ENCODE peak calls at places on chromosomes 2 and 18, in five cellular contexts. X is mammary epithelial cell, R is GM23248, E is HCT116, G is K562. M is an unnamed sample.

GRCh38 chr18:50737127-50737526 is 82.7 kb downstream of the MRO start:
- DNase-seq in X (no peak), R (no peak), E (no peak), G (no peak), M (no peak)

GRCh38 chr2:138490673-138491494 is 10.7 kb upstream of the SPOPL start:
- DNase-seq in X (no peak), R (no peak), E (no peak), G (no peak), M (no peak)

GRCh38 chr2:143357956-143358355 is 228.7 kb downstream of the ARHGAP15 start:
- DNase-seq in X (no peak), R (no peak), E (no peak), G (no peak), M (no peak)

GRCh38 chr2:8169443-8169842 is 512.4 kb upstream of the ID2 start:
- DNase-seq in X (peak), R (peak), E (no peak), G (no peak), M (no peak)

GRCh38 chr2:216366777-216367465 is 5.4 kb downstream of the MARCHF4 start:
- DNase-seq in X (no peak), R (peak), E (no peak), G (no peak), M (no peak)

GRCh38 chr2:239876241-239876947 is 148.7 kb downstream of the NDUFA10 start:
- DNase-seq in X (no peak), R (no peak), E (no peak), G (no peak), M (no peak)

GRCh38 chr2:45331034-45331786 is 279.9 kb downstream of the SRBD1 start:
- DNase-seq in X (no peak), R (peak), E (no peak), G (no peak), M (no peak)

GRCh38 chr2:19883971-19884720 is 17.6 kb downstream of the TTC32 start:
- DNase-seq in X (no peak), R (no peak), E (no peak), G (no peak), M (no peak)

GRCh38 chr2:70029814-70030409 is 57.4 kb upstream of the PCBP1 start:
- DNase-seq in X (no peak), R (peak), E (no peak), G (peak), M (peak)

GRCh38 chr2:148999451-148999891 is 39.0 kb upstream of the LYPD6B start:
- DNase-seq in X (no peak), R (peak), E (no peak), G (no peak), M (no peak)

GRCh38 chr2:29596584-29596983 is 324.8 kb downstream of the ALK start:
- DNase-seq in X (peak), R (no peak), E (no peak), G (no peak), M (no peak)

GRCh38 chr2:68908392-68908970 is 37.3 kb upstream of the BMP10 start:
- DNase-seq in X (peak), R (peak), E (peak), G (peak), M (peak)

GRCh38 chr2:3142961-3143571 is 234.6 kb downstream of the EIPR1 start:
- DNase-seq in X (no peak), R (no peak), E (no peak), G (no peak), M (no peak)

GRCh38 chr2:98372121-98372520 is 25.9 kb downstream of the CNGA3 start:
- DNase-seq in X (no peak), R (no peak), E (no peak), G (no peak), M (no peak)

GRCh38 chr2:138475394-138475793 is 26.2 kb upstream of the SPOPL start:
- DNase-seq in X (no peak), R (no peak), E (no peak), G (no peak), M (no peak)

GRCh38 chr18:55284614-55285013 is 303.4 kb downstream of the TCF4 start:
- DNase-seq in X (no peak), R (peak), E (no peak), G (no peak), M (no peak)

GRCh38 chr2:224009605-224010330 is 29.3 kb downstream of the SERPINE2 start:
- DNase-seq in X (no peak), R (peak), E (no peak), G (no peak), M (no peak)

GRCh38 chr18:36128907-36129299 is 237 bp downstream of the SLC39A6 start:
- DNase-seq in X (no peak), R (no peak), E (no peak), G (no peak), M (no peak)

GRCh38 chr2:45814951-45815621 is 163.6 kb downstream of the PRKCE start:
- DNase-seq in X (no peak), R (no peak), E (no peak), G (no peak), M (no peak)

GRCh38 chr2:215966951-215967350 is 46.4 kb downstream of the MREG start:
- DNase-seq in X (peak), R (no peak), E (no peak), G (no peak), M (peak)

GRCh38 chr2:238152811-238153688 is 5.7 kb upstream of the ERFE start:
- DNase-seq in X (no peak), R (no peak), E (no peak), G (peak), M (no peak)

GRCh38 chr2:164288235-164288634 is 333.0 kb downstream of the GRB14 start:
- DNase-seq in X (no peak), R (no peak), E (no peak), G (no peak), M (no peak)

GRCh38 chr2:224401641-224402342 is at the start of gene FAM124B:
- DNase-seq in X (no peak), R (peak), E (no peak), G (peak), M (no peak)

GRCh38 chr2:50611261-50612020 is 420.5 kb downstream of the NRXN1 start:
- DNase-seq in X (no peak), R (no peak), E (no peak), G (no peak), M (no peak)

GRCh38 chr18:20971886-20972267 is 139.7 kb downstream of the ROCK1 start:
- DNase-seq in X (peak), R (peak), E (peak), G (peak), M (no peak)

DNA sequence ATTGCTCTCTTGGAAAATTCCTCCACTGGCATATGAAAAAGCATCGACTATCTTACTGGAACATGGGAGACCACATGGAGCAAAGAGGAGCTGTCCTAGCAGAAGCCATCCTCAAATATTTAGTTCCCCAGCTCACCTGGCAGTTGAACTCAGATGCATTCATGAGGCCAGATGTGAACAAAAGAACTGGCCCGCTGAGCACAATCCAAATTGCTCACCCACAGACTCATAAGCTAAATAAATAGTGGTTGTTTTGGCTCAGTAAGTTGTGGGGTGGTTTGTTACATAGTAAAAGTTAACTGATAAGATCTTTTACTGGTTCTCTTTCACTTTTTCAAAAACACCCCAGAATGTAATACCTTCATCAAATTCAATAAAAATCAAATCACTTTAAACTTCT is 108.6 kb upstream of the CWC22 start:
- DNase-seq in X (no peak), R (no peak), E (no peak), G (no peak), M (no peak)
- H3K9ac ChIP-seq in X (no peak), R (no peak), E (no peak), G (no peak), M (no peak)

GRCh38 chr2:134758632-134759031 is 39.8 kb upstream of the TMEM163 start:
- DNase-seq in X (no peak), R (no peak), E (no peak), G (no peak), M (no peak)
- H3K4me3 ChIP-seq in X (no peak), R (no peak), E (no peak), G (no peak), M (no peak)

GRCh38 chr2:85751300-85751575 is 2.6 kb upstream of the ATOH8 start:
- DNase-seq in X (no peak), R (no peak), E (no peak), G (no peak), M (no peak)

GRCh38 chr2:85753525-85754312 is at the start of gene ATOH8:
- DNase-seq in X (peak), R (peak), E (no peak), G (peak), M (no peak)

GRCh38 chr2:85754313-85755095 is 713 bp downstream of the ATOH8 start:
- DNase-seq in X (peak), R (peak), E (no peak), G (peak), M (no peak)

GRCh38 chr2:85751627-85752026 is 2.2 kb upstream of the ATOH8 start:
- DNase-seq in X (no peak), R (no peak), E (no peak), G (no peak), M (no peak)

GRCh38 chr2:85753035-85753524 is 711 bp upstream of the ATOH8 start:
- DNase-seq in X (no peak), R (peak), E (no peak), G (no peak), M (no peak)
- TF ChIP-seq EZH2 in X (peak), R (no peak), E (no peak), G (no peak), M (no peak)

GRCh38 chr2:214127178-214127970 is 283.5 kb upstream of the VWC2L start:
- DNase-seq in X (peak), R (peak), E (no peak), G (no peak), M (peak)
- H3K9ac ChIP-seq in X (no peak), R (no peak), E (no peak), G (no peak), M (no peak)

GRCh38 chr2:202038471-202039277 is 5.0 kb downstream of the FZD7 start:
- DNase-seq in X (peak), R (peak), E (peak), G (peak), M (no peak)
- H3K4me3 ChIP-seq in X (peak), R (peak), E (peak), G (no peak), M (no peak)

DNA sequence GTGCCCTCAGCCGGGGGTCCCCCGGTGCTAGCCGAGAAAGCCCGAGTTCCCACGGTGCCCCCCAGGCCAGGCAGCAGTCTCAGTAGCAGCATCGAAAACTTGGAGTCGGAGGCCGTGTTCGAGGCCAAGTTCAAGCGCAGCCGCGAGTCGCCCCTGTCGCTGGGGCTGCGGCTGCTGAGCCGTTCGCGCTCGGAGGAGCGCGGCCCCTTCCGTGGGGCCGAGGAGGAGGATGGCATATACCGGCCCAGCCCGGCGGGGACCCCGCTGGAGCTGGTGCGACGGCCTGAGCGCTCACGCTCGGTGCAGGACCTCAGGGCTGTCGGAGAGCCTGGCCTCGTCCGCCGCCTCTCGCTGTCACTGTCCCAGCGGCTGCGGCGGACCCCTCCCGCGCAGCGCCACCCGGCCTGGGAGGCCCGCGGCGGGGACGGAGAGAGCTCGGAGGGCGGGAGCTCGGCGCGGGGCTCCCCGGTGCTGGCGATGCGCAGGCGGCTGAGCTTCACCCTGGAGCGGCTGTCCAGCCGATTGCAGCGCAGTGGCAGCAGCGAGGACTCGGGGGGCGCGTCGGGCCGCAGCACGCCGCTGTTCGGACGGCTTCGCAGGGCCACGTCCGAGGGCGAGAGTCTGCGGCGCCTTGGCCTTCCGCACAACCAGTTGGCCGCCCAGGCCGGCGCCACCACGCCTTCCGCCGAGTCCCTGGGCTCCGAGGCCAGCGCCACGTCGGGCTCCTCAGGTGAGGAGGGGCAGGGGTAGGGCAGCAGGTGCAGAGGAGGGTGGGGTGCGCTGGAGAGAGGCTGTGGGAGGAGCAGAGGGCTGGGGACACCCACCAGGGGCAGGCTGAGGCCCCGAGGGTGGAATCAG is 14.1 kb upstream of the GMPPA start:
- DNase-seq in X (no peak), R (peak), E (no peak), G (no peak), M (no peak)
- TF ChIP-seq EZH2 in X (no peak), R (peak), E (no peak), G (no peak), M (no peak)

M was measured in SK-N-MC.